ENCODE peak calls at places on chromosome 4, in six cellular contexts. E, Y, F, D, G and N are unnamed samples.

GRCh38 chr4:110620352-110621327 is 2.2 kb downstream of the PITX2 start:
- DNase-seq in E (peak; percentile 84), Y (no peak), F (no peak), D (peak; percentile 67), G (no peak), N (no peak)

GRCh38 chr4:42066402-42066801 is 76.1 kb downstream of the SLC30A9 start:
- DNase-seq in E (no peak), Y (no peak), F (no peak), D (no peak), G (no peak), N (no peak)

GRCh38 chr4:41878991-41879491 is 56.2 kb upstream of the TMEM33 start:
- DNase-seq in E (no peak), Y (no peak), F (no peak), D (no peak), G (no peak), N (no peak)

GRCh38 chr4:75633846-75634245 is 3.5 kb upstream of the CDKL2 start:
- DNase-seq in E (no peak), Y (no peak), F (no peak), D (no peak), G (no peak), N (no peak)

GRCh38 chr4:185872747-185873380 is 60.9 kb upstream of the SORBS2 start:
- DNase-seq in E (no peak), Y (no peak), F (peak; percentile 26), D (no peak), G (no peak), N (no peak)

GRCh38 chr4:31657859-31658258 is 937.7 kb downstream of the PCDH7 start:
- DNase-seq in E (no peak), Y (no peak), F (no peak), D (no peak), G (no peak), N (no peak)

GRCh38 chr4:80183196-80184052 is 13.9 kb upstream of the PRDM8 start:
- DNase-seq in E (no peak), Y (no peak), F (no peak), D (no peak), G (peak; percentile 65), N (peak; percentile 28)

GRCh38 chr4:186760576-186760975 is 36.9 kb upstream of the FAT1 start:
- DNase-seq in E (no peak), Y (no peak), F (no peak), D (no peak), G (no peak), N (no peak)

GRCh38 chr4:176882201-176882600 is 89.5 kb upstream of the VEGFC start:
- DNase-seq in E (no peak), Y (no peak), F (no peak), D (no peak), G (no peak), N (no peak)

GRCh38 chr4:87589531-87589930 is 18.8 kb upstream of the DSPP start:
- DNase-seq in E (no peak), Y (no peak), F (no peak), D (no peak), G (no peak), N (no peak)

GRCh38 chr4:104491396-104491821 is 3.3 kb downstream of the CXXC4 start:
- DNase-seq in E (peak; percentile 72), Y (peak; percentile 55), F (no peak), D (no peak), G (peak; percentile 34), N (peak; percentile 42)

GRCh38 chr4:56655209-56655626 is 25.9 kb downstream of the HOPX start:
- DNase-seq in E (peak; percentile 58), Y (peak; percentile 14), F (no peak), D (no peak), G (peak; percentile 44), N (no peak)

GRCh38 chr4:80322716-80323115 is 12.8 kb upstream of the CFAP299 start:
- DNase-seq in E (no peak), Y (no peak), F (no peak), D (peak; percentile 8), G (no peak), N (no peak)

GRCh38 chr4:38894340-38894982 is 26.9 kb downstream of the FAM114A1 start:
- DNase-seq in E (no peak), Y (no peak), F (no peak), D (peak; percentile 10), G (no peak), N (no peak)

GRCh38 chr4:63296773-63297172 is 1112.5 kb downstream of the TECRL start:
- DNase-seq in E (no peak), Y (no peak), F (no peak), D (no peak), G (no peak), N (no peak)

GRCh38 chr4:163111588-163111987 is 55.1 kb downstream of the NAF1 start:
- DNase-seq in E (no peak), Y (no peak), F (no peak), D (no peak), G (no peak), N (no peak)

GRCh38 chr4:47531241-47531953 is 46.3 kb downstream of the ATP10D start:
- DNase-seq in E (no peak), Y (no peak), F (no peak), D (no peak), G (no peak), N (peak; percentile 24)

GRCh38 chr4:6620891-6621555 is 19.5 kb upstream of the MRFAP1 start:
- DNase-seq in E (no peak), Y (no peak), F (no peak), D (no peak), G (no peak), N (no peak)

GRCh38 chr4:52641853-52642563 is 17.1 kb downstream of the USP46 start:
- DNase-seq in E (no peak), Y (no peak), F (peak; percentile 88), D (no peak), G (no peak), N (no peak)

GRCh38 chr4:89899157-89899556 is 4.5 kb downstream of the MMRN1 start:
- DNase-seq in E (no peak), Y (no peak), F (no peak), D (no peak), G (no peak), N (no peak)

GRCh38 chr4:158673633-158674032 is 1.5 kb downstream of the ETFDH start:
- DNase-seq in E (no peak), Y (no peak), F (no peak), D (no peak), G (no peak), N (no peak)

GRCh38 chr4:135120190-135120589 is 918.6 kb upstream of the PABPC4L start:
- DNase-seq in E (no peak), Y (no peak), F (no peak), D (no peak), G (no peak), N (no peak)

GRCh38 chr4:135124196-135124595 is 922.6 kb upstream of the PABPC4L start:
- DNase-seq in E (no peak), Y (no peak), F (no peak), D (no peak), G (no peak), N (no peak)

GRCh38 chr4:135123632-135124031 is 922.0 kb upstream of the PABPC4L start:
- DNase-seq in E (no peak), Y (no peak), F (no peak), D (no peak), G (no peak), N (no peak)

DNA sequence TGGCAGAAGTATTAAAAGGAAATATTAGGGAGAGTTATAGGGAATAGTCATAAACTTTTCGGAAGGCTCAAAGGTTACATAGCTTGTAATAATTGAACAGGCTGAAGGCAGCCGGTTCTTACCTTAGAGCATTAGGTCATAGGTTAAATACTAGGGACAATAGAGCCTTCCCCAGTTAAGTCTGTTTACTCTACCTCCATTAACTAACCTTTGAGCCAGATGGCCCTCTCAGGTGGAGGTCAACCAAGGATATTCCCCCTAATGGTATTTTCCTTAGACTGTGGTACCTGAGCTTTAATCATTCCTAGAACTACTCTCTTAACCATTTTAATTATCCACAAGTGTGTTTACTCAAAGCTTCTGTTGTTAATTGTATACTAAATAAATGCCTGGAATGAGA is 920.9 kb upstream of the PABPC4L start:
- DNase-seq in E (no peak), Y (no peak), F (no peak), D (no peak), G (no peak), N (no peak)
- H3K27ac ChIP-seq in E (no peak overlapping the region), Y (no peak overlapping the region), F (no peak overlapping the region), D (no peak overlapping the region), G (no peak overlapping the region), N (no peak overlapping the region)

DNA sequence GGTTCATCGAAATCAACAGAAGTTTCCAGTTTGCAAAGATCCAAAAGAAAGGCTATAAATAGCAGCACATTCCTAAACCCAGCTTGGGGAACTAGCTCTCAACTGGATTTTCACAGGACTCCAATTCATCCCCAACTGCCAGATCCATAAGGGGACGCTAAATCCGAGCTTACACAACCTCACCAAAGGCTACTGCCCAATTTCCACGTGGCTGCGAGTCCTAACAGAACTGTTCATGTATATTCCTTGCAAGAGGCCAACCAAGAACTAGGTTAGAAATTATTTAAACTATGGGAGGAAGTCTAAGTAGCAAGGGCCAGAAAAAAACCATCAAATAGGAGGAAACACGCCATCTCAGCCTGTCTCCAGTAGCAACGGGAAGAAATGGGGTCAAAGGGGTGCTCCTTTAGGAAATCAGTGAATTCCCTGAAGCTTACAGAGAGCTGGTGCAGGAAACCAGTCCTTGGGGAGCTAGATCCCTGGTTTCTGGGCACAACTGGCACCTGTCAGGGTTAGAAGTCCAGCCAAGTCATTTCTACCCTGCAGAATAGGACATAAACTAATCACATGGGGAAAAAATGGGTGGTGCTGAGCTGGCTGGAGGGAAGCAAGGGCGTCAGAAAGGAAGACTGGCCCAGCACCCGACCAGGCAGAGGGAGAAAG is 20.7 kb downstream of the RELL1 start:
- DNase-seq in E (peak; percentile 61), Y (no peak), F (no peak), D (no peak), G (peak; percentile 42), N (no peak)
- H3K4me1 ChIP-seq in E (peaks cover 69% of the 10 kb centered on the region), Y (peaks cover 62% of the 10 kb centered on the region), F (peaks cover 46% of the 10 kb centered on the region), D (peaks cover 13% of the 10 kb centered on the region), G (peaks cover 4% of the 10 kb centered on the region), N (peaks cover 3% of the 10 kb centered on the region)

GRCh38 chr4:71070015-71070414 is 76.6 kb downstream of the DCK start:
- DNase-seq in E (no peak), Y (no peak), F (no peak), D (no peak), G (no peak), N (no peak)

GRCh38 chr4:71069063-71069462 is 75.6 kb downstream of the DCK start:
- DNase-seq in E (no peak), Y (no peak), F (no peak), D (no peak), G (no peak), N (no peak)

GRCh38 chr4:71074452-71075299 is 81.2 kb downstream of the DCK start:
- DNase-seq in E (no peak), Y (no peak), F (no peak), D (no peak), G (no peak), N (no peak)
- H3K4me3 ChIP-seq in E (peak overlapping the region; percentile 35), Y (no peak overlapping the region), F (no peak overlapping the region), D (no peak overlapping the region), G (no peak overlapping the region), N (no peak overlapping the region)

GRCh38 chr4:1872918-1873269 is 1.7 kb downstream of the NSD2 start:
- DNase-seq in E (no peak), Y (no peak), F (no peak), D (peak; percentile 48), G (no peak), N (no peak)

GRCh38 chr4:1870328-1870577 is 940 bp upstream of the NSD2 start:
- DNase-seq in E (peak; percentile 95), Y (peak; percentile 86), F (peak; percentile 73), D (peak; percentile 88), G (peak; percentile 77), N (peak; percentile 84)

GRCh38 chr4:1870578-1871443 is at the start of gene NSD2:
- DNase-seq in E (peak; percentile 95), Y (peak; percentile 92), F (peak; percentile 68), D (peak; percentile 94), G (peak; percentile 85), N (peak; percentile 80)

GRCh38 chr4:1873291-1873690 is 2.1 kb downstream of the NSD2 start:
- DNase-seq in E (no peak), Y (no peak), F (no peak), D (no peak), G (no peak), N (no peak)

GRCh38 chr4:1871471-1872021 is 353 bp downstream of the NSD2 start:
- DNase-seq in E (peak; percentile 66), Y (peak; percentile 39), F (no peak), D (peak; percentile 50), G (peak; percentile 23), N (no peak)
- H3K27ac ChIP-seq in E (peak overlapping the region; percentile 92), Y (peak overlapping the region; percentile 90), F (peak overlapping the region; percentile 84), D (peak overlapping the region; percentile 85), G (peak overlapping the region; percentile 94), N (peak overlapping the region; percentile 74)